ENCODE peak calls at places on chromosomes 11 and 22, in seven cellular contexts. F is Panc1; Q is fibroblast of lung; V is thoracic aorta; A is tibial nerve; E is CD8-positive, alpha-beta T cell; G is naive thymus-derived CD4-positive, alpha-beta T cell. K is an unnamed sample. For H3K36me3 and H3K9me3, the result is how much of the 10 kb centered on the place peaks cover.

GRCh38 chr11:88799749-88800500 is 265.9 kb downstream of the GRM5 start:
- DNase-seq in F (no peak), Q (peak), V (no peak), A (no peak), E (no peak), G (no peak), K (no peak)

GRCh38 chr11:68848429-68848828 is 6.7 kb upstream of the CPT1A start:
- DNase-seq in F (no peak), Q (no peak), V (no peak), A (no peak), E (no peak), G (no peak), K (no peak)

GRCh38 chr11:122984186-122985011 is 2.8 kb upstream of the BSX start:
- DNase-seq in F (no peak), Q (no peak), V (no peak), A (no peak), E (no peak), G (no peak), K (no peak)

GRCh38 chr11:118170231-118170630 is 6.2 kb downstream of the SCN2B start:
- DNase-seq in F (no peak), Q (no peak), V (no peak), A (no peak), E (no peak), G (no peak), K (no peak)

GRCh38 chr11:107741044-107741823 is 29.4 kb upstream of the SLN start:
- DNase-seq in F (peak), Q (no peak), V (no peak), A (no peak), E (no peak), G (no peak), K (no peak)

GRCh38 chr22:21876486-21877176 is 9.2 kb upstream of the MAPK1 start:
- DNase-seq in F (no peak), Q (peak), V (no peak), A (no peak), E (no peak), G (no peak), K (no peak)

GRCh38 chr11:8800498-8801110 is 110.4 kb upstream of the AKIP1 start:
- DNase-seq in F (no peak), Q (no peak), V (no peak), A (no peak), E (no peak), G (no peak), K (no peak)

GRCh38 chr11:117984471-117984870 is 1.7 kb upstream of the IL10RA start:
- DNase-seq in F (no peak), Q (no peak), V (no peak), A (no peak), E (no peak), G (no peak), K (no peak)

GRCh38 chr11:105108247-105108646 is 31.3 kb downstream of the CARD18 start:
- DNase-seq in F (no peak), Q (peak), V (no peak), A (no peak), E (no peak), G (no peak), K (no peak)

GRCh38 chr11:109956124-109956793 is 136.9 kb upstream of the ZC3H12C start:
- DNase-seq in F (no peak), Q (no peak), V (no peak), A (no peak), E (no peak), G (no peak), K (no peak)

GRCh38 chr11:128302425-128303186 is 284.8 kb downstream of the ETS1 start:
- DNase-seq in F (no peak), Q (no peak), V (no peak), A (no peak), E (peak), G (peak), K (peak)

GRCh38 chr11:65133724-65134123 is 595 bp downstream of the SYVN1 start:
- DNase-seq in F (no peak), Q (no peak), V (no peak), A (peak), E (no peak), G (no peak), K (no peak)

GRCh38 chr11:65132988-65133700 is 1.2 kb downstream of the SYVN1 start:
- DNase-seq in F (no peak), Q (no peak), V (no peak), A (no peak), E (no peak), G (no peak), K (peak)

GRCh38 chr11:65131417-65131776 is 2.9 kb downstream of the SYVN1 start:
- DNase-seq in F (no peak), Q (no peak), V (no peak), A (no peak), E (no peak), G (no peak), K (no peak)

GRCh38 chr11:65131895-65132237 is 2.5 kb downstream of the SYVN1 start:
- DNase-seq in F (no peak), Q (no peak), V (no peak), A (no peak), E (no peak), G (no peak), K (no peak)

DNA sequence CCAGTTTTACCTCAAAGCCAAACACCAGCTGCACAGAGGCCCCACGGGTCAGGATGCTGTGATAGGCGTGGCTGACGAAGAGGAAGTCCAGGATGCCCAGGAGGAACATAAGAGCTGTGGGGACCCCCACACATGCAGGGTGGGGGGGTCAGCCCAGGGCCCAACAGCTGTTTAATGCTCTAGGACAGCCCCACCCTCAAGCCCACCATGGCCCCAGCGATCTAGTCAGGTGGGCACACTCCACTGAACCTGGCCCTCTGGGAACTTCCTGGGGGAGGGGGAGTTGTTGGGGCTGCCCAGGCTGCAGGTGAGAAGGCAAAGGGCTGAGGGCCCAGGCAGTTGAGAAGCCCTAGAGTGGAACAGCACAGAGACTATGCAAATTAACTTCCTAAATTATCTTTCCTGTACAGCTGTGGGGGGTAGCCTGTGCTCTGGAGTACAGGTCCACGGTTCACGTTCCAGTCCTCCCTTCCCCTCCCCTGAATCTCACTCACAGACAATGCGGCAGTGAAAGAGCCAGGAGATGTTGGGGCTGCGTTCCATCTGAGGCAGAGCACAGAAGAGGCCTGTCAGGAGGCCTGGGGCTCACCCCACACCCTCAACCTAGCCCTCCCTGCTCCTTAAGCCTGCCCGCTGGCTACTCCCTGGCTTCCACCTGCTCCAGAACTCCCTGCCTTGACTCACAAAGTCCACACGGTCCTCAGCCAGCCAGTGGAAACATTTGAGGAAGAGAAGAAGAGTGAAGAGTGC is 1.9 kb downstream of the SYVN1 start:
- DNase-seq in F (no peak), Q (no peak), V (no peak), A (no peak), E (no peak), G (no peak), K (no peak)
- H3K36me3 ChIP-seq in F (under half), Q (under half), V (under half), A (under half), E (half or more), G (half or more), K (half or more)

DNA sequence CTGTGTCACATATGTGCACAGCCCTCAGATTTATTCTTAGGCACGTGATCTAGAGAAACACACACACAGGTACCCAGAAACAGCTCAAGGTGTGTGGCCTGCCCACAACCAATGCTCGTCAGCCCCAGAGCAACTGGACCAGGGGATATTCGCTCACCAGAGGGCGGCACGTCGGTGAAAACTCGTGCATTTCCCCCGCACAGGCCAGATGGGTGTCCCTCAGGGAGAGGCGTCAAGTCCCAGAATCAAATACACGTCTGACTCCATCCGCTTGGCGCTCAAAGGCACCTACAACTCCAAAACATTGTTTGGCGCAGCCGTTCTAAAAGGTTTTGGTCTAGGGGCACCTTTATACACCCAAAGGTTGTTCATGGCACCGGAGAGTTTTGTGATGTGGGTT is 429.0 kb downstream of the BRD1 start:
- DNase-seq in F (no peak), Q (no peak), V (no peak), A (no peak), E (no peak), G (no peak), K (no peak)
- H3K9me3 ChIP-seq in F (under half), Q (under half), V (under half), A (under half), E (under half), G (under half), K (under half)

GRCh38 chr11:62445314-62445740 is 26.5 kb downstream of the SCGB1A1 start:
- DNase-seq in F (no peak), Q (peak), V (no peak), A (peak), E (no peak), G (no peak), K (no peak)

GRCh38 chr11:62443390-62444201 is 24.8 kb downstream of the SCGB1A1 start:
- DNase-seq in F (no peak), Q (peak), V (no peak), A (peak), E (no peak), G (no peak), K (no peak)

GRCh38 chr11:62446091-62446490 is 27.3 kb downstream of the SCGB1A1 start:
- DNase-seq in F (no peak), Q (no peak), V (no peak), A (no peak), E (no peak), G (no peak), K (no peak)

GRCh38 chr11:62444835-62445234 is 26.0 kb downstream of the SCGB1A1 start:
- DNase-seq in F (no peak), Q (no peak), V (no peak), A (no peak), E (no peak), G (no peak), K (no peak)

DNA sequence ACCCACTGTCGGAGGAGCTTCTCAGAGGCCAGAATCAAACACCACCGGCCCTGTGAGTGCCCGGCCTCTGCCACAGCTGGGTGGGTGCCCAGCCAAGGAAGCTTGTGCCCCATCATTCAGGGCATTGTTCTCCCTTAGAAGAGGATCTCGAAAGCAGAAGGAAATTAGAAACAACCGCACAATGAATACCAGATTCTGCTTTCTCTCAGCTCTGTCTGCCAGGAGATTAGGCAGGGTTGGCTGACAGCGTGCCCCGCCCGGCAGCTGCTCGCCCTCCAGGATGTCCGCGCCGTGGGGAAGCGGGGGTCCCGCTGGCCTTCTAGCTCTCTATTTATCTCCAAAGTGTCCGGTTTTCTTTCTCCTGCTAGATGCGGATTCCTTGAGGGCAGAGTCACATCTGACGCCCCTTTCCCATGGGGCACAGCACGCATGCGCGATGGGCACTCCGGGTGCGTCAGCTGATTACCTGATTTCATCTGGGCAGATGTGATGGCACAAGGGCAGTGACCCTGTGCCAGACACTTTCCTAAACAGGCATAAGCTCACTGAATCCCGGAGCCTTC is 25.5 kb downstream of the SCGB1A1 start:
- DNase-seq in F (no peak), Q (peak), V (peak), A (peak), E (no peak), G (peak), K (no peak)
- H3K27ac ChIP-seq in F (peak), Q (peak), V (peak), A (peak), E (no peak), G (no peak), K (no peak)

GRCh38 chr11:11937433-11937832 is 71.0 kb downstream of the DKK3 start:
- DNase-seq in F (no peak), Q (peak), V (no peak), A (no peak), E (no peak), G (no peak), K (no peak)
- H3K36me3 ChIP-seq in F (under half), Q (under half), V (under half), A (under half), E (under half), G (half or more), K (under half)

K was measured in effector memory CD4-positive, alpha-beta T cell.